ENCODE peak calls at places on chromosomes 3 and 15, in four cellular contexts. Y, U, Q and F are unnamed samples. For H3K27me3 and H3K4me1, the result is how much of the 10 kb centered on the place peaks cover.

GRCh38 chr3:190892328-190893011 is 30.0 kb upstream of the GMNC start:
- DNase-seq in Y (no peak), U (no peak), Q (no peak), F (no peak)

GRCh38 chr3:126498936-126499335 is 18.6 kb downstream of the UROC1 start:
- DNase-seq in Y (no peak), U (no peak), Q (peak), F (no peak)

GRCh38 chr3:15656342-15656741 is 54.8 kb downstream of the BTD start:
- DNase-seq in Y (no peak), U (no peak), Q (no peak), F (no peak)

GRCh38 chr3:11699083-11699427 is 55.3 kb upstream of the VGLL4 start:
- DNase-seq in Y (peak), U (no peak), Q (no peak), F (no peak)

GRCh38 chr3:196837819-196838420 is 29.8 kb upstream of the SENP5 start:
- DNase-seq in Y (peak), U (peak), Q (peak), F (no peak)

GRCh38 chr3:159059395-159059794 is 257.5 kb downstream of the MFSD1 start:
- DNase-seq in Y (no peak), U (no peak), Q (no peak), F (no peak)

GRCh38 chr15:65767895-65768294 is 24.2 kb downstream of the DENND4A start:
- DNase-seq in Y (no peak), U (no peak), Q (no peak), F (no peak)

GRCh38 chr15:60757273-60757672 is 278.3 kb upstream of the ICE2 start:
- DNase-seq in Y (no peak), U (no peak), Q (no peak), F (no peak)

GRCh38 chr15:101025896-101026631 is 106.9 kb downstream of the LRRK1 start:
- DNase-seq in Y (no peak), U (peak), Q (peak), F (peak)

GRCh38 chr3:24686764-24687163 is 192.1 kb upstream of the THRB start:
- DNase-seq in Y (peak), U (no peak), Q (no peak), F (no peak)

GRCh38 chr3:118963711-118964110 is 70.9 kb downstream of the IGSF11 start:
- DNase-seq in Y (no peak), U (no peak), Q (no peak), F (no peak)

GRCh38 chr15:100338971-100339444 is 2.8 kb downstream of the ADAMTS17 start:
- DNase-seq in Y (peak), U (no peak), Q (no peak), F (no peak)

GRCh38 chr3:123688241-123688747 is 103.4 kb upstream of the HACD2 start:
- DNase-seq in Y (peak), U (no peak), Q (no peak), F (no peak)

GRCh38 chr3:30756218-30756617 is 138.2 kb downstream of the GADL1 start:
- DNase-seq in Y (no peak), U (no peak), Q (no peak), F (no peak)

GRCh38 chr3:15102256-15102655 is 3.3 kb upstream of the RBSN start:
- DNase-seq in Y (peak), U (peak), Q (peak), F (no peak)

GRCh38 chr3:50483374-50483773 is 20.1 kb downstream of the CACNA2D2 start:
- DNase-seq in Y (no peak), U (no peak), Q (no peak), F (no peak)

GRCh38 chr15:77186518-77187095 is 115.7 kb upstream of the TSPAN3 start:
- DNase-seq in Y (no peak), U (no peak), Q (no peak), F (no peak)

GRCh38 chr3:151467069-151467468 is 6.2 kb upstream of the IGSF10 start:
- DNase-seq in Y (no peak), U (no peak), Q (no peak), F (no peak)

DNA sequence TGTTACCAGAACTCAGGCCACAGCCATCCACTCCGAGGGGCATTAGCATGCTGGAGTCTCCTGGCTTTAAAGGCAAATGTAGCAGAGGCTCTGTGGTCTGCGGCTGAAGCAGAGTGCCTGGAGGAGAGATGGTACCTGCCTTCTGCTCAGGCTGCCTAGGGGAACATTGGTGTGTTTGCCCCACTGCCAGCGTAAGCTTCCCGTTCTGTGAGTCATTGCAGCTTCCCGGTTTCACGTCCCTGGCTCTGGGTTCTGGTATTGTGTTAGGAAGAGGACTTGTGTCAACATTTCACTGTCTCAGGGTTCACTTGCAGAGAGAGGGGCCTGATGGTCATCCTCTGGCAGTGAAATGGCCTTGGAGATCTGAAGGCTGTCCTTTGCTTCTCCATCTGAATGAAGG is 1.8 kb downstream of the GASK1A start:
- DNase-seq in Y (peak), U (peak), Q (no peak), F (no peak)
- H3K27me3 ChIP-seq in Y (under half), U (under half), Q (under half), F (under half)

GRCh38 chr3:179715582-179715981 is 62.7 kb downstream of the USP13 start:
- DNase-seq in Y (no peak), U (no peak), Q (no peak), F (no peak)

GRCh38 chr3:179717219-179717618 is 64.4 kb downstream of the USP13 start:
- DNase-seq in Y (no peak), U (no peak), Q (no peak), F (no peak)

GRCh38 chr3:179716811-179717210 is 64.0 kb downstream of the USP13 start:
- DNase-seq in Y (peak), U (no peak), Q (no peak), F (no peak)

GRCh38 chr3:179713643-179714090 is 60.8 kb downstream of the USP13 start:
- DNase-seq in Y (no peak), U (no peak), Q (no peak), F (no peak)

GRCh38 chr3:179716226-179716625 is 63.4 kb downstream of the USP13 start:
- DNase-seq in Y (no peak), U (no peak), Q (no peak), F (no peak)
- H3K4me1 ChIP-seq in Y (under half), U (under half), Q (under half), F (under half)

DNA sequence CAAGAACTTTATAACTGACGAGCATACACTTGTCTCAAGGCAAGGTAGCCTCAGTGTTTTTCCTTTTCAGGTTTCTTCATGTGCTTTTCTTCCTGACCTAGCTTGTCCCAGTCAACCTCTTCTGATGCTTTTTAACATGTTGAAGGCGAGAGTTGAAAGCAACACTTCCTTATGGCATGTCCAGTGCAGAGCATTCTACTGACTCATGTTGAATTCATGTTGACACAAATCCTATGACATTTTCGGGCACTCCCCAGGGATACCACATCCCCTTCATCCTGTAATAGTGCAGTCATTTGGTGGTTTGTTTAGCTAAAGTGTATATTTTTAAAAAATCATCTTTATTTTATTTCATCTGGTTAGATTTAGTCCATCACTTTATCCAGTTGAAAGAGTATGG is 75.9 kb upstream of the CBLB start:
- DNase-seq in Y (peak), U (no peak), Q (no peak), F (no peak)
- H3K4me3 ChIP-seq in Y (no peak), U (no peak), Q (no peak), F (no peak)

DNA sequence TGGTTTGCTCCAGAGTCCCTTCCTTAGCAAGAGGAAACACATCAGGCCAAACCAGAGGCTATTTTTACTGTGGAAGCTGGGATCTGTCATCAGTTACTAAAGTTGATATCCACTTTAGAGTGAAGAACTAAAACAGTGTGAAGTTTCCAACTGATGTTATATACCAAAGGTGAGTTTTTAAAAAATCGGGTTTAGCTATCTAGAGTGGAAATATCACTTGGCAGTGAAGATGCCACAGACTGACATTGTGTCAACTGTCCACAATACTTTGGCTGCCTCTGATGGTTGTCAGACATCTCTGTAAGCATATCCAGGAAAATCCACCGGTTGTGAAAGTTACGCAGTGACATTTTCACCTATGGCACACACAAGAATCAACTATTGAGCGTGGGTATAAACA is 9.2 kb downstream of the ZIC1 start:
- DNase-seq in Y (no peak), U (no peak), Q (no peak), F (no peak)
- H3K27me3 ChIP-seq in Y (half or more), U (under half), Q (under half), F (half or more)

DNA sequence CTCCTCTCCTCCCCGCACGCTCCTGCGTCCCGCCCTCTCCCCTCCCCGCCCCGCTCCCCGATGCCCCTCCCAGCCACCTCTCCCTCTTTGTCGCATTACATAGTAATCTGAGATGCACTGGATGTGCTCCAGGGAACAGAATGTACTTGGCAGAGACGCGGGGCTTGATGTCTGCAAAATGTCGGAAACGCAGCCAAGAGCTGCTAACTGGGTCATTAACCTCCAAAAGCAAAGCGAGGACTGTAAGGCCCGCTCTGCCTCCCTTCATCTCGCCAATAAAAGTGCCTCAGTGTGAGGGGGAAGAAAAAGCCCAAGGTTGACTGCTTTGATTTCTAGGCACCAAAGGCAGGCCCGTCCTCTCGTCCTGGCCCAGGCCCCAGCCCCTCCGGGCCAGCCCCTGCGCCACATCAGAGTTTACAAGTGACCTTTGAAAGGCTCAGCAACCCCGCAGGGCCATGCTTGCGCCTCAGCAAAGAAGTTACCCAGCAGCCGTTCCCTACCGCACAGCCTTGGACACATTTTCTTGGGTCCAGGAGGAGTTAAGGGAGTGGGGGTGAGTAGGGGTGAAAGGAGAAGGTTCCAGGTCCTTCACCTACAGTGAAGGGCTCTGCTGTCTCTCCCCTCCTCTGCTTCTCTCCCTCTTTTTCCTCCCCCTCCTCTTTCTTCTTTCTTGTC is 223.7 kb upstream of the TPRG1 start:
- DNase-seq in Y (peak), U (peak), Q (no peak), F (peak)
- H3K4me1 ChIP-seq in Y (under half), U (under half), Q (half or more), F (under half)

DNA sequence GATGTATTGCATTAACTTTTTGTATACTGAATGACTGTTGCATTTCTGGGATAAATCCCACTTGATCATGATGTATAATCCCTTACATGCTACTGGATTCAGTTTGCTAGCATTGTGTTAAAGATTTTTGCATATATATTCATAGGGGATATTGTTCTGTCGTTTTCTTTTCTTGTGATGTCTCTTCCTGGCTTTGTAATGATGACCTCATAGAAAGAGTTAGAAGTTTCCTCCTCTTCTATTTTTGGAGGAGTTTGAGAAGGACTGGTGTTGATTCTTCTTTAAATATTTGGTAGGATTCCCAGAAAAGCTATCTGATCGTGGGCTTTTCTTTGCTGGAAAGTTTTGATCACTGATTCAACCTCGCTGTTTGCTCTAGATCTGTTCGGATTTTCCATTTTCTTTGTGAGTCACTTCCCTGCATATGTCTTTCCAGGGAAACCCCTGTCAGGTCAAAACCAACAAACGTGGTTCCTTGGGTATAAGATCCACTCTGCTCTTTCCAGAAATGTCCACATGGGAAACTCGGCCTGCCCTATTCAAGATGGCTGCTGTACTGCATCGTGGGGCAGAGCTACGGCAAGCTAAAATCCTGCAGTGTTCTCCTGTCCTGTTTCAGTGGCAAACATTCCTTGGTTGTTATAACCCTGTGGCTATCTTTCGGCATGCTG is 120.4 kb downstream of the GABRG3 start:
- DNase-seq in Y (no peak), U (no peak), Q (no peak), F (no peak)
- H3K4me3 ChIP-seq in Y (no peak), U (no peak), Q (no peak), F (no peak)

GRCh38 chr15:89704411-89704810 is 13.8 kb downstream of the WDR93 start:
- DNase-seq in Y (no peak), U (no peak), Q (no peak), F (no peak)
- H3K27me3 ChIP-seq in Y (under half), U (under half), Q (under half), F (under half)